ENCODE peak calls at places on chromosome 22, in ten cellular contexts. K is PC-9; J is tibial nerve; W is kidney; U is gastrocnemius medialis; B is psoas muscle; A is CD8-positive, alpha-beta T cell; Z is heart left ventricle; S is T-helper 17 cell; M is prostate gland. O is an unnamed sample. For H3K9me3, the result is how much of the 10 kb centered on the place peaks cover.

GRCh38 chr22:22981670-22982571 is 88.4 kb upstream of the GNAZ start:
- DNase-seq in S (no peak), U (no peak), B (no peak), M (no peak), A (no peak), K (no peak), J (no peak), Z (no peak), W (no peak), O (no peak)

GRCh38 chr22:16819249-16819648 is 6.0 kb downstream of the XKR3 start:
- DNase-seq in K (no peak), S (no peak), Z (no peak), J (no peak), A (no peak), W (no peak), M (no peak), B (no peak), U (no peak), O (no peak)

GRCh38 chr22:31155425-31155824 is 4.6 kb upstream of the RNF185 start:
- DNase-seq in B (no peak), Z (no peak), K (no peak), S (no peak), U (no peak), A (no peak), J (no peak), M (no peak), W (no peak), O (no peak)

GRCh38 chr22:46320716-46321386 is 14.7 kb upstream of the TRMU start:
- DNase-seq in W (no peak), M (no peak), A (no peak), Z (peak), U (no peak), S (no peak), K (no peak), B (no peak), J (no peak), O (no peak)

GRCh38 chr22:32627091-32627490 is 152.5 kb downstream of the FBXO7 start:
- DNase-seq in K (no peak), B (no peak), W (no peak), U (no peak), M (no peak), S (no peak), A (no peak), J (no peak), Z (peak), O (no peak)

GRCh38 chr22:20963201-20964052 is 3.6 kb upstream of the AIFM3 start:
- DNase-seq in S (no peak), B (peak), U (no peak), M (no peak), A (no peak), Z (peak), J (no peak), K (no peak), W (no peak), O (no peak)

GRCh38 chr22:46003271-46004091 is 26.5 kb upstream of the WNT7B start:
- DNase-seq in U (no peak), S (no peak), K (no peak), M (no peak), Z (peak), W (peak), J (no peak), B (peak), A (no peak), O (no peak)

GRCh38 chr22:23883658-23884057 is 10.5 kb upstream of the MIF start:
- DNase-seq in S (no peak), A (no peak), J (no peak), U (no peak), M (no peak), K (no peak), B (no peak), W (peak), Z (no peak), O (no peak)

GRCh38 chr22:30806391-30806861 is 111.8 kb downstream of the OSBP2 start:
- DNase-seq in S (no peak), Z (no peak), U (no peak), W (no peak), J (no peak), M (no peak), A (no peak), K (peak), B (no peak), O (no peak)

GRCh38 chr22:46042786-46043185 is 65.8 kb upstream of the WNT7B start:
- DNase-seq in K (no peak), W (no peak), B (no peak), M (no peak), J (no peak), Z (no peak), U (no peak), A (no peak), S (no peak), O (no peak)

GRCh38 chr22:24102366-24103200 is 78.7 kb upstream of the SUSD2 start:
- DNase-seq in J (no peak), B (no peak), W (peak), M (no peak), K (no peak), A (no peak), Z (peak), S (no peak), U (no peak), O (no peak)

GRCh38 chr22:17868771-17869170 is 94.5 kb upstream of the BID start:
- DNase-seq in S (no peak), Z (no peak), K (no peak), J (no peak), U (no peak), A (no peak), M (no peak), B (no peak), W (no peak), O (no peak)

GRCh38 chr22:19669570-19669969 is 44.7 kb upstream of the SEPTIN5 start:
- DNase-seq in B (no peak), U (no peak), K (no peak), M (no peak), Z (no peak), W (no peak), S (no peak), J (no peak), A (no peak), O (no peak)

GRCh38 chr22:30301995-30302809 is 12.9 kb upstream of the CASTOR1 start:
- DNase-seq in M (no peak), A (no peak), W (no peak), K (peak), S (no peak), B (peak), U (no peak), Z (peak), J (no peak), O (no peak)

GRCh38 chr22:38298312-38299000 is 18.8 kb downstream of the CSNK1E start:
- DNase-seq in A (peak), U (no peak), W (no peak), B (peak), K (peak), J (no peak), S (peak), M (no peak), Z (no peak), O (no peak)

GRCh38 chr22:36197601-36198146 is 3.9 kb downstream of the APOL4 start:
- DNase-seq in B (no peak), W (no peak), K (no peak), A (no peak), M (no peak), U (no peak), S (no peak), Z (no peak), J (peak), O (peak)

GRCh38 chr22:39220897-39221850 is 23.6 kb downstream of the PDGFB start:
- DNase-seq in W (peak), M (no peak), A (no peak), J (no peak), S (no peak), U (no peak), Z (no peak), B (no peak), K (peak), O (peak)

GRCh38 chr22:46090631-46091201 is 59.6 kb upstream of the PPARA start:
- DNase-seq in Z (no peak), J (no peak), S (no peak), B (peak), K (no peak), M (no peak), W (peak), A (no peak), U (no peak), O (no peak)

GRCh38 chr22:36052505-36052941 is 23.9 kb upstream of the RBFOX2 start:
- DNase-seq in J (no peak), B (no peak), A (no peak), M (peak), S (no peak), Z (no peak), U (no peak), W (no peak), K (peak), O (peak)

GRCh38 chr22:35274154-35274871 is 17.0 kb downstream of the HMGXB4 start:
- DNase-seq in S (no peak), W (no peak), B (no peak), J (no peak), U (peak), A (no peak), M (no peak), Z (no peak), K (no peak), O (no peak)

GRCh38 chr22:29816128-29816527 is 21.9 kb downstream of the ASCC2 start:
- DNase-seq in Z (peak), W (no peak), U (no peak), S (no peak), M (no peak), A (no peak), K (no peak), B (peak), J (no peak), O (no peak)

GRCh38 chr22:30906946-30907345 is 61.6 kb downstream of the MORC2 start:
- DNase-seq in J (no peak), A (no peak), M (no peak), K (no peak), U (no peak), B (no peak), Z (no peak), W (no peak), S (no peak), O (no peak)

GRCh38 chr22:22408731-22409696 is 99.5 kb downstream of the ZNF280B start:
- DNase-seq in Z (no peak), S (no peak), J (peak), W (no peak), A (no peak), B (no peak), M (no peak), K (no peak), U (no peak), O (peak)

GRCh38 chr22:25749420-25750169 is 7.6 kb downstream of the MYO18B start:
- DNase-seq in M (no peak), A (no peak), S (no peak), K (no peak), W (no peak), U (no peak), B (no peak), Z (no peak), J (no peak), O (no peak)

GRCh38 chr22:20566420-20567260 is 59.2 kb downstream of the MED15 start:
- DNase-seq in S (peak), Z (peak), K (peak), J (peak), A (peak), B (peak), W (no peak), U (no peak), M (peak), O (no peak)

GRCh38 chr22:45861259-45861658 is 115.7 kb downstream of the WNT7B start:
- DNase-seq in M (no peak), W (no peak), A (no peak), S (no peak), J (no peak), B (no peak), U (no peak), K (no peak), Z (no peak), O (no peak)

GRCh38 chr22:30609260-30610185 is 2.5 kb downstream of the TCN2 start:
- DNase-seq in S (no peak), U (peak), M (no peak), A (no peak), W (no peak), B (peak), J (peak), Z (no peak), K (peak), O (peak)

GRCh38 chr22:17086750-17087149 is 1.9 kb downstream of the IL17RA start:
- DNase-seq in W (no peak), Z (no peak), K (no peak), B (no peak), M (no peak), U (no peak), S (no peak), A (peak), J (no peak), O (no peak)

GRCh38 chr22:29524440-29525191 is 28.9 kb downstream of the THOC5 start:
- DNase-seq in J (no peak), Z (no peak), M (peak), K (no peak), S (no peak), U (no peak), A (peak), W (no peak), B (no peak), O (peak)

GRCh38 chr22:27170491-27170890 is 513.1 kb downstream of the MIAT start:
- DNase-seq in A (no peak), M (no peak), J (peak), S (no peak), K (no peak), Z (no peak), W (no peak), U (no peak), B (peak), O (no peak)
- H3K9me3 ChIP-seq in A (under half), M (under half), J (under half), S (under half), K (under half), Z (under half), W (under half), U (under half), B (under half), O (under half)

GRCh38 chr22:49737101-49737551 is 90.5 kb downstream of the BRD1 start:
- DNase-seq in S (no peak), B (no peak), K (no peak), M (no peak), U (no peak), J (no peak), A (no peak), Z (no peak), W (peak), O (no peak)

GRCh38 chr22:49740242-49740641 is 87.4 kb downstream of the BRD1 start:
- DNase-seq in A (no peak), K (no peak), B (no peak), J (no peak), W (peak), M (no peak), Z (no peak), U (no peak), S (no peak), O (no peak)

GRCh38 chr22:49738566-49738965 is 89.1 kb downstream of the BRD1 start:
- DNase-seq in A (no peak), U (no peak), W (peak), M (no peak), J (no peak), K (no peak), Z (no peak), S (no peak), B (no peak), O (no peak)

GRCh38 chr22:49738006-49738405 is 89.7 kb downstream of the BRD1 start:
- DNase-seq in M (no peak), K (no peak), Z (no peak), A (no peak), J (no peak), S (no peak), B (no peak), W (peak), U (no peak), O (no peak)

DNA sequence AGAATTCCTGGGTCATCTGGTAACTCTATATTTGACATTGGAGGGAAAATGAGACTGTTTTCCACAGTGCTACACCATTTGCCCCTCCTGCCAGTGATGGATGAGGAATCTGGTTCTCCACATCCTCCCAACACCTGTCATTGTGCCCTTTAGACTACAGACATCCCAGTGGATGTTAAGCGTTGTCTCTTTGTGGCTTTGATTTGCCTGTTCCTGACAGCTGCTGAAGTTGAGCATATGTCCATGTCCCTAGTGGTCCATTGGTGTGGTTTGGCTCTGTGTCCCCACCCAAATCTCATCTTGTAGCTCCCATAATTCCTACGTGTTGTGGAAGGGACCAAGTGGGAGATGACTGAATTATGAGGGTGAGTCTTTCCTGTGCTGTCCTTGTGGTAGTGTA is 88.5 kb downstream of the BRD1 start:
- DNase-seq in Z (no peak), W (no peak), M (no peak), J (no peak), A (no peak), K (no peak), B (no peak), U (no peak), S (no peak), O (no peak)
- H3K9me3 ChIP-seq in Z (under half), W (under half), M (under half), J (under half), A (under half), K (under half), B (under half), U (under half), S (under half), O (under half)

GRCh38 chr22:48606684-48607307 is 1220.9 kb downstream of the BRD1 start:
- DNase-seq in W (no peak), U (no peak), S (no peak), J (no peak), K (no peak), B (no peak), Z (peak), M (no peak), A (no peak), O (no peak)

GRCh38 chr22:48605125-48605524 is 1222.5 kb downstream of the BRD1 start:
- DNase-seq in M (no peak), U (no peak), B (no peak), Z (no peak), S (no peak), A (no peak), W (no peak), J (no peak), K (no peak), O (no peak)

GRCh38 chr22:48607901-48608650 is 1219.6 kb downstream of the BRD1 start:
- DNase-seq in J (no peak), M (no peak), A (no peak), S (no peak), U (no peak), W (no peak), K (no peak), Z (peak), B (no peak), O (no peak)

GRCh38 chr22:48603621-48604320 is 1223.9 kb downstream of the BRD1 start:
- DNase-seq in U (no peak), M (no peak), S (no peak), A (no peak), B (no peak), J (no peak), Z (peak), W (no peak), K (no peak), O (no peak)

DNA sequence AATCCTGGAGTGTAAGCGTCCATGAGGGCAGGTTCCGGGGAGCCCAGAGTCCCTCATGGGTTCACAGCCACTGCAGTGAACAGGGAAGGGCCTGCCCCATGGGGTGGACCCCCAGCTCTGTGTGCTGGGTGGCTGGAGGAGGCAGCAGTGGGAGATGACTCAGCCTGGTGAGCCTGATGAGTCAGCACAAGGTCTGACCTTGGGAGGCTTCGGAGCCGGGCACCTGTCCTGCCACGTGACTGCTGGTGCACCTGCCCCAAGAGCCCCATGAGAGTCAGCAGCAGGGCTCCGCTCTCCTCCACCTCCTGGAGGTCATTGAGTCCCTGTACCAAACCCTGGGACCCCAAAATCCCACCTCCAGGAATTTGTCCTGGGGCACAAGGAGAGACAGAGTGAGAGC is 1221.8 kb downstream of the BRD1 start:
- DNase-seq in K (no peak), U (no peak), W (no peak), J (no peak), Z (peak), A (no peak), B (no peak), M (no peak), S (no peak), O (peak)
- H3K9me3 ChIP-seq in K (under half), U (under half), W (under half), J (under half), Z (under half), A (under half), B (under half), M (under half), S (under half), O (under half)

DNA sequence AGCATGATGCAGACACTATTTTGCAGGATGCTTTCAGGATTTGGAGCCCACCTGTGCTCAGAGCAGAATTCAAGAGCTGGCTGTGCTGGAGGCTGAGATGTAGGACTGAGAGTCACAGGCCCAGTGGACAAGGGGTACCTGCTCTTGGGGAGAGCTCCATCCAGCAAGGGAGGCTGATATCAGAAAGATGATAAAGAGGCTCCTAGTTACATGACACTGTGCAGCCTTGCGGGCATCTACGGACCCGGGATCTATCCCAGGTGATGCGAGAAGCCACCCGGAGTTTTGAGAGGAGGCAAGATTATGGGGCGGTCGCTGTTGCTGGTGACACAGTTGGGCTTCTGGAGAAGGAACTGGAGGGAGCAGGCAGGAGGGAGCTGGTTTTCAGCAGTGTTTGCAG is 579.0 kb downstream of the TBC1D22A start:
- DNase-seq in M (no peak), W (no peak), A (no peak), U (no peak), K (no peak), B (no peak), J (no peak), S (no peak), Z (no peak), O (no peak)
- H3K9me3 ChIP-seq in M (under half), W (under half), A (under half), U (under half), K (under half), B (under half), J (under half), S (under half), Z (under half), O (under half)

DNA sequence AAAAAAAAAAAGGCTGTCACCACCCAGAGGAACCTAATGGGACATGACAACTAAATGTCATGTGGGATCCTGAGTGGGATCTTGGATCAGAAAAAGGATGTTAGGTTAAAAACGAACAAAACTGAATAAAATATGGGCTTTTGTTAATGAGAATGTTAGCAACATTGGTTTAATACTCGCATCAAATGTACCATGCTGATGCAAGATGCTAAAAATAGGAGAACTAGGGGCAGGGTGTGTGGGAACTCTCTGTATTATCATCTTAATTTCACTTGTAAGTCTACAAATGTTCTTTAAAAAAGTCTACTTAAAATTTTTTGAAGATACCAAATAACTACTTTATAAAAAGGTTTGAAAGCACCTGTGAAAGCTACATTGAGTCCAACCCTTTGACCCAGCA is 88.8 kb upstream of the PRR5 start:
- DNase-seq in B (no peak), U (no peak), K (no peak), A (no peak), W (no peak), Z (no peak), J (no peak), S (no peak), M (no peak), O (no peak)
- H3K9me3 ChIP-seq in B (under half), U (under half), K (under half), A (under half), W (under half), Z (under half), J (under half), S (under half), M (under half), O (under half)

GRCh38 chr22:47401592-47401898 is 639.1 kb downstream of the TBC1D22A start:
- DNase-seq in K (no peak), M (no peak), J (no peak), W (no peak), U (no peak), B (no peak), Z (no peak), S (no peak), A (no peak), O (no peak)
- H3K9me3 ChIP-seq in K (under half), M (under half), J (under half), W (under half), U (under half), B (under half), Z (under half), S (under half), A (under half), O (under half)

O was measured in MM.1S.